ENCODE peak calls at places on chromosomes 13 and 19, in nine cellular contexts. D, T, S, J, K, B, M, X and O are unnamed samples.

GRCh38 chr13:113448885-113449692 is 4.2 kb downstream of the ADPRHL1 start:
- DNase-seq in D (no peak), T (no peak), S (no peak), J (no peak), K (peak; percentile 83), B (no peak), M (no peak), X (no peak), O (peak; percentile 61)

GRCh38 chr13:40207110-40207478 is 459.3 kb downstream of the FOXO1 start:
- DNase-seq in D (no peak), T (no peak), S (no peak), J (no peak), K (no peak), B (no peak), M (no peak), X (no peak), O (no peak)

GRCh38 chr13:62278271-62278670 is 862.6 kb upstream of the PCDH20 start:
- DNase-seq in D (no peak), T (no peak), S (no peak), J (no peak), K (no peak), B (no peak), M (no peak), X (no peak), O (no peak)

GRCh38 chr13:114115191-114115671 is 17.2 kb downstream of the RASA3 start:
- DNase-seq in D (no peak), T (no peak), S (no peak), J (no peak), K (peak; percentile 81), B (no peak), M (no peak), X (no peak), O (no peak)

GRCh38 chr13:100235311-100235901 is 146.5 kb downstream of the PCCA start:
- DNase-seq in D (no peak), T (no peak), S (peak; percentile 51), J (no peak), K (no peak), B (no peak), M (peak; percentile 85), X (no peak), O (peak; percentile 40)

GRCh38 chr13:27379694-27380596 is 44.5 kb upstream of the GTF3A start:
- DNase-seq in D (peak; percentile 49), T (peak; percentile 35), S (peak; percentile 91), J (peak; percentile 73), K (peak; percentile 88), B (no peak), M (peak; percentile 97), X (peak; percentile 57), O (peak; percentile 82)

GRCh38 chr19:44777715-44778347 is at the start of gene CBLC:
- DNase-seq in D (no peak), T (no peak), S (peak; percentile 99), J (no peak), K (peak; percentile 92), B (no peak), M (peak; percentile 13), X (no peak), O (no peak)

GRCh38 chr13:106102776-106103175 is 432.7 kb downstream of the EFNB2 start:
- DNase-seq in D (no peak), T (no peak), S (no peak), J (no peak), K (no peak), B (no peak), M (no peak), X (no peak), O (no peak)

GRCh38 chr13:80141114-80141849 is 199.6 kb downstream of the SPRY2 start:
- DNase-seq in D (peak; percentile 46), T (no peak), S (no peak), J (peak; percentile 83), K (no peak), B (peak; percentile 47), M (no peak), X (no peak), O (peak; percentile 38)

GRCh38 chr19:13029893-13030292 is 34.6 kb downstream of the NFIX start:
- DNase-seq in D (peak; percentile 73), T (no peak), S (peak; percentile 79), J (peak; percentile 84), K (peak; percentile 64), B (peak; percentile 36), M (no peak), X (no peak), O (no peak)

GRCh38 chr13:75222031-75222430 is 259.9 kb downstream of the TBC1D4 start:
- DNase-seq in D (no peak), T (no peak), S (no peak), J (no peak), K (no peak), B (no peak), M (no peak), X (no peak), O (no peak)

GRCh38 chr13:95403349-95404140 is 102.3 kb upstream of the ABCC4 start:
- DNase-seq in D (no peak), T (no peak), S (peak; percentile 87), J (no peak), K (no peak), B (no peak), M (no peak), X (no peak), O (no peak)

GRCh38 chr13:83996415-83996814 is 114.1 kb upstream of the SLITRK1 start:
- DNase-seq in D (no peak), T (no peak), S (no peak), J (no peak), K (no peak), B (no peak), M (no peak), X (no peak), O (no peak)

GRCh38 chr19:7006305-7006704 is 14.9 kb downstream of the MBD3L2B start:
- DNase-seq in D (no peak), T (no peak), S (no peak), J (no peak), K (no peak), B (no peak), M (no peak), X (no peak), O (no peak)